ENCODE peak calls at places on chromosomes 3 and 15, in ten cellular contexts. F, S, A, C, N, Z, J, E, Q and U are unnamed samples.

GRCh38 chr3:51371943-51372557 is 13.0 kb upstream of the MANF start:
- DNase-seq in F (no peak), S (peak), A (peak), C (no peak), N (no peak), Z (peak), J (peak), E (peak), Q (peak), U (no peak)

GRCh38 chr3:106860182-106860581 is 517.1 kb upstream of the CCDC54 start:
- DNase-seq in F (no peak), S (no peak), A (no peak), C (no peak), N (no peak), Z (no peak), J (no peak), E (no peak), Q (no peak), U (no peak)

GRCh38 chr3:27677554-27677953 is 44.6 kb downstream of the EOMES start:
- DNase-seq in F (no peak), S (peak), A (peak), C (peak), N (no peak), Z (no peak), J (peak), E (no peak), Q (no peak), U (peak)

GRCh38 chr15:24076090-24076784 is 389.1 kb upstream of the NDN start:
- DNase-seq in F (no peak), S (no peak), A (no peak), C (no peak), N (no peak), Z (no peak), J (no peak), E (no peak), Q (no peak), U (no peak)

GRCh38 chr3:54817628-54818027 is 110.2 kb downstream of the LRTM1 start:
- DNase-seq in F (no peak), S (peak), A (no peak), C (no peak), N (no peak), Z (no peak), J (no peak), E (no peak), Q (no peak), U (no peak)

GRCh38 chr3:184466413-184466960 is 86.6 kb downstream of the CHRD start:
- DNase-seq in F (peak), S (no peak), A (no peak), C (no peak), N (no peak), Z (peak), J (peak), E (no peak), Q (peak), U (no peak)

GRCh38 chr3:53828581-53828980 is 17.6 kb downstream of the CHDH start:
- DNase-seq in F (no peak), S (no peak), A (no peak), C (no peak), N (no peak), Z (no peak), J (no peak), E (no peak), Q (no peak), U (no peak)

GRCh38 chr3:184155644-184156521 is 706 bp downstream of the DVL3 start:
- DNase-seq in F (peak), S (no peak), A (no peak), C (no peak), N (no peak), Z (peak), J (no peak), E (no peak), Q (no peak), U (no peak)

GRCh38 chr15:47987908-47988532 is 132.8 kb upstream of the SLC24A5 start:
- DNase-seq in F (no peak), S (peak), A (peak), C (no peak), N (no peak), Z (peak), J (peak), E (no peak), Q (peak), U (no peak)

GRCh38 chr3:52892625-52893311 is 4.6 kb downstream of the STIMATE start:
- DNase-seq in F (no peak), S (no peak), A (no peak), C (no peak), N (no peak), Z (peak), J (peak), E (no peak), Q (no peak), U (no peak)

GRCh38 chr3:154904328-154904727 is 175.8 kb upstream of the MME start:
- DNase-seq in F (no peak), S (no peak), A (no peak), C (no peak), N (no peak), Z (peak), J (peak), E (no peak), Q (peak), U (no peak)

GRCh38 chr3:18740631-18741583 is 315.8 kb upstream of the SATB1 start:
- DNase-seq in F (no peak), S (no peak), A (no peak), C (no peak), N (no peak), Z (peak), J (no peak), E (no peak), Q (peak), U (no peak)

GRCh38 chr3:105533955-105534354 is 167.2 kb downstream of the ALCAM start:
- DNase-seq in F (no peak), S (no peak), A (peak), C (no peak), N (no peak), Z (no peak), J (peak), E (no peak), Q (no peak), U (no peak)